ENCODE peak calls at places on chromosome 14, in ten cellular contexts. U, K, A, O, D, Z, M, E, N and Y are unnamed samples.

GRCh38 chr14:68753696-68754095 is 39.2 kb downstream of the ZFP36L1 start:
- DNase-seq in U (peak; percentile 31), K (no peak), A (no peak), O (no peak), D (peak; percentile 68), Z (no peak), M (no peak), E (no peak), N (peak; percentile 12), Y (no peak)

GRCh38 chr14:34711169-34711568 is 3.2 kb downstream of the CFL2 start:
- DNase-seq in U (peak; percentile 93), K (peak; percentile 53), A (no peak), O (peak; percentile 74), D (peak; percentile 78), Z (peak; percentile 34), M (no peak), E (no peak), N (peak; percentile 91), Y (no peak)

GRCh38 chr14:22420598-22421186 is 168.3 kb downstream of the DAD1 start:
- DNase-seq in U (no peak), K (peak; percentile 28), A (no peak), O (no peak), D (peak; percentile 48), Z (no peak), M (no peak), E (no peak), N (no peak), Y (no peak)

GRCh38 chr14:22561661-22562579 is 27.1 kb downstream of the DAD1 start:
- DNase-seq in U (no peak), K (no peak), A (no peak), O (no peak), D (peak; percentile 29), Z (no peak), M (peak; percentile 70), E (no peak), N (peak; percentile 20), Y (no peak)

GRCh38 chr14:35470775-35471174 is 63.2 kb upstream of the INSM2 start:
- DNase-seq in U (no peak), K (peak; percentile 31), A (no peak), O (no peak), D (peak; percentile 45), Z (peak; percentile 14), M (no peak), E (peak; percentile 27), N (peak; percentile 9), Y (peak; percentile 9)

GRCh38 chr14:20493634-20494033 is 11.7 kb upstream of the RNASE10 start:
- DNase-seq in U (no peak), K (no peak), A (no peak), O (no peak), D (no peak), Z (no peak), M (peak; percentile 34), E (no peak), N (no peak), Y (no peak)

GRCh38 chr14:51356381-51356780 is 116.3 kb downstream of the TMX1 start:
- DNase-seq in U (no peak), K (peak; percentile 33), A (no peak), O (no peak), D (peak; percentile 39), Z (no peak), M (no peak), E (no peak), N (no peak), Y (no peak)

GRCh38 chr14:56224691-56225681 is 106.8 kb downstream of the PELI2 start:
- DNase-seq in U (no peak), K (no peak), A (no peak), O (no peak), D (no peak), Z (no peak), M (no peak), E (no peak), N (no peak), Y (no peak)

GRCh38 chr14:105059035-105059916 is 6.0 kb downstream of the GPR132 start:
- DNase-seq in U (no peak), K (no peak), A (no peak), O (no peak), D (no peak), Z (no peak), M (peak; percentile 76), E (no peak), N (no peak), Y (no peak)

GRCh38 chr14:105061428-105062047 is 3.7 kb downstream of the GPR132 start:
- DNase-seq in U (no peak), K (no peak), A (no peak), O (no peak), D (no peak), Z (no peak), M (no peak), E (no peak), N (no peak), Y (no peak)

GRCh38 chr14:105059917-105060565 is 5.2 kb downstream of the GPR132 start:
- DNase-seq in U (no peak), K (no peak), A (no peak), O (no peak), D (no peak), Z (no peak), M (no peak), E (no peak), N (no peak), Y (no peak)

GRCh38 chr14:105062048-105062433 is 3.2 kb downstream of the GPR132 start:
- DNase-seq in U (no peak), K (no peak), A (no peak), O (no peak), D (no peak), Z (no peak), M (no peak), E (no peak), N (no peak), Y (no peak)

DNA sequence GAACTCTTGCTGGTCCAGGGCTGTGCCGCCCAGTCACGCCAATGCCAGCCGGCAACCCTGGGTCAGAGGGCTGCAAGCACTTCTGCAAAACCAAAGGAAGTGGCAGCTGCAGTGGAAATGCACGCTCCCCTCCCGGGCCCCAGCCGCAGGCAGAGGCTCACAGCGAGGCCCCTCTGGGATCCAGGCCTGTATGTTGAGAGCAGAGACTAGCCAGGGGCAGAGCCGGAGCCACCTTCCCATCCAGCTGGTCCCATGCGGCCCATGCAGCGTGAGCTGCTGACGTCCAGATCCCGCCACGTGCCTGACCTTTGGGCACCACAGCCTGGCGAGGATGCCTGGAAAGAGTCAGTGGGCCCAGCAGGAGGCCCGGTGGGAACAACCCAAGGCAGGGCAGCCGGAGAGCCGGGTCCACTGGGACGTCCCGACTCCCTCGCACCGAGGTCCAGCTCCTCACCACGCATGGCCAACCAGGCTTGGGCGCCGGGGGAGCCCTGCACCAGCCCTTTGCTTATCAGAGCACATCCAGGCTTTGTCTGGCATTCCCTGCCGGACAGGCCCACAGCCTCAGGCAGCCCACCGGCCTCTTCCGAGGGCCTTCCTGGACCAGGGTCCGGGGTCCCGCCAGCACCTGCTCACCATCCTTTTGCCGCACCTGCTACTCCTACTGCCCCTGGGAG is 4.3 kb downstream of the GPR132 start:
- DNase-seq in U (no peak), K (no peak), A (no peak), O (no peak), D (no peak), Z (no peak), M (no peak), E (no peak), N (no peak), Y (no peak)
- TF ChIP-seq CTCF in U (no peak), K (no peak), A (no peak), O (no peak), D (no peak), Z (no peak), M (no peak), E (no peak), N (no peak), Y (no peak)

DNA sequence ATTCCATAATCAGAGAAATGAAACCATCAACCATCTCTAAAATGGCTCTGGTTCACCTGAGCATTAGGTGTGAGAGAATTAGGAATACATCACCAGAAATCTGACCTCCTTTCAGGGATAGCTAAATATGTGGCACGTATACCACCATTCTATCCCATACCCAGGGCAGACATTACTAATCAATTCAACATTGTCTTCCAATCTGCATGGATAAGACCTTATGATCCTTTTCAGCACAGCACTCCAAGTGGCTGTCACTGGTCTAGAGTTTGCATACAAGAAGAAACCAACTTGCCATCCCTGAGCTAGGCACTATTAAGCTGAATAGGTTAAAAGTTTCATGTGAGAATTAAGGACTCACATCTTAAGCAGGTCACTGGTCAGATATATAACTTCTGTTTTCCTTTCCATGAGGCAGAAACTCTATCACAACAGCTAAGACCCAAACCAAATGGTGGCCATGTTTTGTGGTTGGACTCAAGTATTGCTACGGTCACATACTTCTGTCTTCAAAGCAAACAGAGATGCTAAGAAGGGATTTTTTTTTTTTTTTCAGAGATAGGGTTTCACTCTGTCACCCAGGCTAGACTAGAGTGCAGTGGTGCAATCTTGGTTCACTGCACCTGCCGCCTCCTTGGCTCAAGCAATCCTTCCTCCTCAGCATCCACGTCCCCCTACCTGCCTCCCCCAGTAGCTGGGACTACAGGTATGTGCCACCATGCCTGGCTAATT is 249.0 kb downstream of the DPF3 start:
- DNase-seq in U (no peak), K (no peak), A (no peak), O (no peak), D (no peak), Z (no peak), M (no peak), E (no peak), N (no peak), Y (no peak)
- TF ChIP-seq CTCF in U (no peak), K (no peak), A (no peak), O (no peak), D (no peak), Z (no peak), M (no peak), E (no peak), N (peak; percentile 6), Y (no peak)

GRCh38 chr14:64736271-64737131 is 32.3 kb downstream of the PLEKHG3 start:
- DNase-seq in U (no peak), K (no peak), A (no peak), O (no peak), D (no peak), Z (no peak), M (no peak), E (no peak), N (no peak), Y (no peak)
- TF ChIP-seq CTCF in U (no peak), K (no peak), A (no peak), O (no peak), D (no peak), Z (no peak), M (no peak), E (no peak), N (no peak), Y (no peak)

GRCh38 chr14:87613856-87614255 is 379.1 kb downstream of the GALC start:
- DNase-seq in U (no peak), K (no peak), A (no peak), O (no peak), D (no peak), Z (peak; percentile 4), M (no peak), E (no peak), N (no peak), Y (no peak)

GRCh38 chr14:87615050-87615449 is 377.9 kb downstream of the GALC start:
- DNase-seq in U (no peak), K (no peak), A (no peak), O (peak; percentile 53), D (no peak), Z (no peak), M (no peak), E (no peak), N (peak; percentile 74), Y (no peak)

GRCh38 chr14:87617079-87617478 is 375.9 kb downstream of the GALC start:
- DNase-seq in U (no peak), K (no peak), A (no peak), O (no peak), D (no peak), Z (no peak), M (no peak), E (no peak), N (no peak), Y (no peak)

DNA sequence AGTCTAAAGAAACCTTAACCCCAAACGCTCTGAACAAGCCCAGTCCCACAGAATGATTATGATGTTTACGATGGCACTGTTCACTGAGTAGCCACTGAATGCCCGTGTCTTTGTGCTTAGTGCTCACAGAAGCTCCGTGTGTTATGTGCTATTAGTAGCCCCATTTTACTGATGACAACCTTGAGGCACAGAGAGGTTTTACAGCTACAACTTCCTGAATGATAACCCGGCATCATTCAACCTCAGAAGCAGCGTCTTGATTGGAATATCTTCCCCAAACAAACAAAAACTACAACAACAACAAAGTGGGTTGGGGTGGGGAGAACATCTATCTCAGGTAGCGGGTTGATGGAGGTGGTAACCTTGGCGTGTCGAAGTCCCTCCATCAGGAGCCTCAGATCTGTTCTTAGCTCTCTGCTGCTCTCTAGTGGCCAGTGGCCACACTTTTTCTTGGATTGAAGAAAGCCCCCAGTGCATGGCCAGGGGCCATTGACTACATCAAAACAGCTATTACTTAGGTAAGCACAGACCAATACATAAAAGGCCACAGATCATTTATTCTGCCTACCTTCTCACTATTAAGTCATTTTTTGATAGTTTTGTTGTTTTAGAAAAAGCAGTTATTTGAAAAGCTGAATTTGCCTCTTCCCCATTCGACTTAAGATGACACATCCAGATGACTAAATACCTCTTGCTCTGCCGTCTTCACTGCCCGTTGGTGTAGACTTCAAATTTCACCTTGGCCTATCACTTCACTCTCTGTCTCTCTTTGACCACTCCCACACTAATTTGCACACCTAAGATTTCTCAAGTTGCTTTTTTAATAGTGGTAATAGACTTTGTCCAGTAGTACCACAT is 376.9 kb downstream of the GALC start:
- DNase-seq in U (no peak), K (peak; percentile 73), A (peak; percentile 27), O (peak; percentile 70), D (peak; percentile 48), Z (peak; percentile 60), M (peak; percentile 35), E (peak; percentile 79), N (no peak), Y (no peak)
- TF ChIP-seq CTCF in U (peak; percentile 52), K (peak; percentile 86), A (peak; percentile 77), O (peak; percentile 59), D (peak; percentile 68), Z (peak; percentile 75), M (peak; percentile 2), E (peak; percentile 79), N (peak; percentile 68), Y (peak; percentile 76)